ENCODE peak calls at places on chromosomes 16 and 17, in five cellular contexts. One of them, this sample, is unnamed.

GRCh38 chr16:86215979-86216585 is 294.2 kb upstream of the FOXF1 start:
- DNase-seq in BJ: no peak
- DNase-seq in colonic mucosa: no peak
- DNase-seq in tibial artery: no peak
- DNase-seq in cardiac muscle cell: no peak
- DNase-seq in this sample: no peak

GRCh38 chr16:59478806-59479205 is 744.7 kb upstream of the GOT2 start:
- DNase-seq in colonic mucosa: no peak
- DNase-seq in cardiac muscle cell: no peak
- DNase-seq in BJ: no peak
- DNase-seq in tibial artery: no peak
- DNase-seq in this sample: no peak

GRCh38 chr17:36705651-36706436 is 104.5 kb downstream of the MRM1 start:
- DNase-seq in cardiac muscle cell: peak
- DNase-seq in colonic mucosa: peak
- DNase-seq in BJ: no peak
- DNase-seq in tibial artery: no peak
- DNase-seq in this sample: no peak

GRCh38 chr17:38379448-38379847 is 27.8 kb downstream of the SOCS7 start:
- DNase-seq in tibial artery: no peak
- DNase-seq in colonic mucosa: no peak
- DNase-seq in BJ: no peak
- DNase-seq in cardiac muscle cell: no peak
- DNase-seq in this sample: no peak

GRCh38 chr17:81400154-81400938 is 5.1 kb downstream of the BAHCC1 start:
- DNase-seq in cardiac muscle cell: peak
- DNase-seq in tibial artery: no peak
- DNase-seq in colonic mucosa: peak
- DNase-seq in BJ: no peak
- DNase-seq in this sample: no peak

GRCh38 chr17:33055171-33055611 is 63.5 kb downstream of the SPACA3 start:
- DNase-seq in cardiac muscle cell: no peak
- DNase-seq in colonic mucosa: no peak
- DNase-seq in tibial artery: no peak
- DNase-seq in BJ: no peak
- DNase-seq in this sample: no peak

GRCh38 chr17:40329981-40330794 is 21.2 kb downstream of the RARA start:
- DNase-seq in colonic mucosa: no peak
- DNase-seq in BJ: no peak
- DNase-seq in cardiac muscle cell: no peak
- DNase-seq in tibial artery: peak
- DNase-seq in this sample: no peak

GRCh38 chr17:19647697-19648474 is 665 bp upstream of the ALDH3A2 start:
- DNase-seq in BJ: no peak
- DNase-seq in cardiac muscle cell: peak
- DNase-seq in tibial artery: peak
- DNase-seq in colonic mucosa: peak
- DNase-seq in this sample: no peak

GRCh38 chr16:81410643-81411235 is 33.9 kb upstream of the CMIP start:
- DNase-seq in BJ: no peak
- DNase-seq in colonic mucosa: no peak
- DNase-seq in cardiac muscle cell: no peak
- DNase-seq in tibial artery: no peak
- DNase-seq in this sample: no peak

GRCh38 chr16:85192233-85192632 is 80.0 kb upstream of the CIBAR2 start:
- DNase-seq in cardiac muscle cell: no peak
- DNase-seq in colonic mucosa: no peak
- DNase-seq in tibial artery: no peak
- DNase-seq in BJ: no peak
- DNase-seq in this sample: no peak

GRCh38 chr16:75065149-75065807 is 51.3 kb downstream of the LDHD start:
- DNase-seq in BJ: no peak
- DNase-seq in colonic mucosa: peak
- DNase-seq in tibial artery: no peak
- DNase-seq in cardiac muscle cell: no peak
- DNase-seq in this sample: no peak

GRCh38 chr17:77884019-77884418 is 74.5 kb upstream of the TNRC6C start:
- DNase-seq in tibial artery: no peak
- DNase-seq in cardiac muscle cell: peak
- DNase-seq in BJ: no peak
- DNase-seq in colonic mucosa: no peak
- DNase-seq in this sample: no peak

GRCh38 chr17:31581022-31581483 is 189.6 kb downstream of the RAB11FIP4 start:
- DNase-seq in colonic mucosa: no peak
- DNase-seq in cardiac muscle cell: peak
- DNase-seq in BJ: no peak
- DNase-seq in tibial artery: peak
- DNase-seq in this sample: no peak

GRCh38 chr16:53542283-53542682 is 39.3 kb upstream of the AKTIP start:
- DNase-seq in colonic mucosa: no peak
- DNase-seq in cardiac muscle cell: no peak
- DNase-seq in tibial artery: no peak
- DNase-seq in BJ: no peak
- DNase-seq in this sample: no peak

GRCh38 chr17:78802459-78802858 is 20.4 kb upstream of the CYTH1 start:
- DNase-seq in cardiac muscle cell: no peak
- DNase-seq in colonic mucosa: no peak
- DNase-seq in BJ: no peak
- DNase-seq in tibial artery: no peak
- DNase-seq in this sample: no peak

GRCh38 chr16:14286381-14287230 is 215.5 kb downstream of the MRTFB start:
- DNase-seq in cardiac muscle cell: no peak
- DNase-seq in colonic mucosa: peak
- DNase-seq in BJ: no peak
- DNase-seq in tibial artery: no peak
- DNase-seq in this sample: no peak

GRCh38 chr17:58357312-58358297 is 5.6 kb upstream of the SUPT4H1 start:
- DNase-seq in BJ: no peak
- DNase-seq in colonic mucosa: no peak
- DNase-seq in tibial artery: no peak
- DNase-seq in cardiac muscle cell: no peak
- DNase-seq in this sample: no peak

GRCh38 chr17:5418858-5419355 is 555 bp downstream of the NUP88 start:
- DNase-seq in cardiac muscle cell: peak
- DNase-seq in colonic mucosa: peak
- DNase-seq in BJ: no peak
- DNase-seq in tibial artery: no peak
- DNase-seq in this sample: no peak

GRCh38 chr17:1591474-1592090 is 29.0 kb upstream of the PITPNA start:
- DNase-seq in tibial artery: no peak
- DNase-seq in BJ: no peak
- DNase-seq in cardiac muscle cell: no peak
- DNase-seq in colonic mucosa: no peak
- DNase-seq in this sample: no peak

GRCh38 chr17:1588781-1589585 is 26.4 kb upstream of the PITPNA start:
- DNase-seq in BJ: no peak
- DNase-seq in colonic mucosa: no peak
- DNase-seq in cardiac muscle cell: peak
- DNase-seq in tibial artery: no peak
- DNase-seq in this sample: no peak

GRCh38 chr17:1592751-1593629 is 30.4 kb upstream of the PITPNA start:
- DNase-seq in colonic mucosa: peak
- DNase-seq in BJ: no peak
- DNase-seq in cardiac muscle cell: no peak
- DNase-seq in tibial artery: no peak
- DNase-seq in this sample: no peak

GRCh38 chr17:1590747-1591473 is 28.3 kb upstream of the PITPNA start:
- DNase-seq in BJ: no peak
- DNase-seq in cardiac muscle cell: no peak
- DNase-seq in tibial artery: no peak
- DNase-seq in colonic mucosa: no peak
- DNase-seq in this sample: no peak

DNA sequence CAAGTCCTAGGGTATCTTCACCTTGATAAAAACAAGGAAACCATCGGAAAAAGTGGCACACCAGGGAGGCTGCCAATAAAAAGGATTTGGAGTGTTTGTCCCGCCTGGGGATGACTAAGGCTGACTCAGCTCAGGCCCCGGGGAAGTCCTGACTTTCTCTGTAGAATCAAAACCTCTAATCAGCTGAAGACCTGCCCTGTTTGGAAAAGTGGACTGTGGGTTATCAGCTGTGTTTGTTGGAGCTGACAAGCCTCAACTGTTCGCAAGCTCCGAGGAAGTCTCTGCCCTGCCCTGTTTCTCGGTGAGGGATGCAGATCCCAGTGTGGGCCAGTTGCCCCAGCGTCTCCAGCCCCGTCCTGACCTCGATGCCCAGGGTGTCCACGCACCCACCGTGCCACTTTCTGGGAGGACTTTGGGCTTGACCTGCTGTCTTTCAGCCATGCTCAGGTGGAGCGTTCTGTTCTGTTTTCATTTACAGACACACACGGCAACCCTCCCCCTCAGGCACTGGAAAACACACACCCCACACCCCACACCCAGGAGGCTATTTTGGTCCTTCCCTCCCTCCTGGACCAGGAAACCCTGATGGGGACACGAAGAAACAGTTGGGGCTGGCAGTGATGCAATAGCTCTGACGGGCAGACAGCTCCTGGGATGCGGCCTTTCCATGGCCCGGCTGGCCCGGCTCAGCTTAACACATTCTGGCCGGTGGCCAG is 27.6 kb upstream of the PITPNA start:
- DNase-seq in BJ: peak
- DNase-seq in colonic mucosa: peak
- DNase-seq in cardiac muscle cell: peak
- DNase-seq in tibial artery: peak
- DNase-seq in this sample: peak
- H3K4me3 ChIP-seq in BJ: no peak
- H3K4me3 ChIP-seq in colonic mucosa: no peak
- H3K4me3 ChIP-seq in cardiac muscle cell: no peak
- H3K4me3 ChIP-seq in tibial artery: peak
- H3K4me3 ChIP-seq in this sample: peak

DNA sequence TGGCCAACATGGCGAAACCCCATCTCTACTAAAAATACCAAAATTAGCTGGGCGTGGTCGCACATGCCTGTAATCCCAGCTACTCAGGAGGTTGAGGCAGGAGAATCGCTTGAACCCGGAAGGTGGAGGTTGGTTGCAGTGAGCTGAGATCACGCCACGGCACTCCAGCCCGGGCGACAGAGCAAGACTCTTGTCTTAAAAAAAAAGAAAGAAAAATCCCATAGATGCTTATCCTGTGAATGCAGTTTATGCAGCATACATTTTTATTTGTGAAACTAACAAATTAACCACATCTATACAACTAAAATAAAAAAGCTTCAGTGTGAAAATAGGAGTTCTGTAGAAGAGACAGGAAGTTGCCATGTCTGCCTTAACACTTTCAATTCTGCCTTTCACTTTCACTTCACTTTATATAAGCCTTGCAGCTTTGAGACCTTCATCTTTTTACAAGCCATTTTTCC is 7.1 kb downstream of the IGSF6 start:
- DNase-seq in tibial artery: no peak
- DNase-seq in cardiac muscle cell: peak
- DNase-seq in colonic mucosa: no peak
- DNase-seq in BJ: no peak
- DNase-seq in this sample: no peak
- H3K4me3 ChIP-seq in tibial artery: peak
- H3K4me3 ChIP-seq in cardiac muscle cell: no peak
- H3K4me3 ChIP-seq in colonic mucosa: peak
- H3K4me3 ChIP-seq in BJ: no peak
- H3K4me3 ChIP-seq in this sample: no peak

GRCh38 chr17:46013502-46014165 is 14.6 kb downstream of the STH start:
- DNase-seq in BJ: peak
- DNase-seq in cardiac muscle cell: peak
- DNase-seq in tibial artery: no peak
- DNase-seq in colonic mucosa: no peak
- DNase-seq in this sample: peak
- H3K4me3 ChIP-seq in BJ: no peak
- H3K4me3 ChIP-seq in cardiac muscle cell: no peak
- H3K4me3 ChIP-seq in tibial artery: no peak
- H3K4me3 ChIP-seq in colonic mucosa: no peak
- H3K4me3 ChIP-seq in this sample: no peak

DNA sequence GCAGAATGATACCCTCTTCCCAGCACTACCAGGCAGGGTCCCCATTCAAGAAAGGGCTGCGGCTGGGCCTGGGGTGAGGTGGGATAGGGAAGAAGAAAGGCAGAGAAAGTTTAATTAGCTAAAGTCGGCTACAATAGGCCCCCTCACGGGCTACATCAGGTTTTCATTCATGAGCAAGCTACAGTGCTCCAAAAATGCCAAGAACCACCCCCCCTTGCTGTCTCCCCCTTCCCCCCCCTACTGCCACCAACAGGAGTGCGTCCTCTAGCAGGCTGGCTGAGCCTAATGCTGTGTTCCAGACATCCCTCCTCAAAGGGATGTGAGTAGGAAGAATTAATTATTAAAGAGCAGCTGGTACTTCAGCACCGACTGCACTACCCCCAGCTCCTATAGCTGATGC is 2.2 kb downstream of the HDAC5 start:
- DNase-seq in tibial artery: no peak
- DNase-seq in BJ: no peak
- DNase-seq in colonic mucosa: no peak
- DNase-seq in cardiac muscle cell: no peak
- DNase-seq in this sample: no peak
- H3K4me3 ChIP-seq in tibial artery: peak
- H3K4me3 ChIP-seq in BJ: no peak
- H3K4me3 ChIP-seq in colonic mucosa: no peak
- H3K4me3 ChIP-seq in cardiac muscle cell: peak
- H3K4me3 ChIP-seq in this sample: no peak

GRCh38 chr17:49225554-49226236 is 4.9 kb downstream of the PHOSPHO1 start:
- DNase-seq in cardiac muscle cell: no peak
- DNase-seq in colonic mucosa: no peak
- DNase-seq in BJ: no peak
- DNase-seq in tibial artery: no peak
- DNase-seq in this sample: no peak

GRCh38 chr17:49223168-49223516 is 7.4 kb downstream of the PHOSPHO1 start:
- DNase-seq in BJ: no peak
- DNase-seq in colonic mucosa: no peak
- DNase-seq in tibial artery: no peak
- DNase-seq in cardiac muscle cell: no peak
- DNase-seq in this sample: no peak

GRCh38 chr17:49224198-49224996 is 6.2 kb downstream of the PHOSPHO1 start:
- DNase-seq in BJ: no peak
- DNase-seq in cardiac muscle cell: no peak
- DNase-seq in colonic mucosa: no peak
- DNase-seq in tibial artery: no peak
- DNase-seq in this sample: no peak

GRCh38 chr17:49224997-49225337 is 5.6 kb downstream of the PHOSPHO1 start:
- DNase-seq in tibial artery: no peak
- DNase-seq in cardiac muscle cell: no peak
- DNase-seq in colonic mucosa: no peak
- DNase-seq in BJ: no peak
- DNase-seq in this sample: no peak

GRCh38 chr17:49223517-49224197 is 6.9 kb downstream of the PHOSPHO1 start:
- DNase-seq in cardiac muscle cell: peak
- DNase-seq in tibial artery: no peak
- DNase-seq in colonic mucosa: peak
- DNase-seq in BJ: no peak
- DNase-seq in this sample: no peak
- H3K4me3 ChIP-seq in cardiac muscle cell: no peak
- H3K4me3 ChIP-seq in tibial artery: peak
- H3K4me3 ChIP-seq in colonic mucosa: peak
- H3K4me3 ChIP-seq in BJ: no peak
- H3K4me3 ChIP-seq in this sample: no peak

DNA sequence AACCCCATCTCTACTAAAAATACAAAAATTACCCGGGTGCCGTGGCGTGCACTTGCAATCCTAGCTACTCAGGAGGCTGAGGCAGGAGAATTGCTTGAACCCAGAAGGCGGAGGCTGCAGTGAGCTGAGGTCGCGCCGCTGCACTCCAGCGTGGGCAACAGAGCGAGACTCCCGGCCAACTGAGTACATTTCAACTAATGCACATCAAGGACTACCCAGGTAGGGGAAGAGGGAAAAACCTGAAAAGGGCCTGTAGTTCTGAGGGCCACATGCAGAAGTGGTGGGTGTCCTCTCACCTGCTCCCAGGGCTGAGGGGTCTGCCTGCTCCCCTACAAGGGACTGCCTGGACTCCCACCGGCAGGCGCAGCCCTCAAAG is 584 bp upstream of the SLC16A5 start:
- DNase-seq in tibial artery: no peak
- DNase-seq in colonic mucosa: no peak
- DNase-seq in cardiac muscle cell: no peak
- DNase-seq in BJ: no peak
- DNase-seq in this sample: no peak
- H3K4me3 ChIP-seq in tibial artery: peak
- H3K4me3 ChIP-seq in colonic mucosa: peak
- H3K4me3 ChIP-seq in cardiac muscle cell: peak
- H3K4me3 ChIP-seq in BJ: peak
- H3K4me3 ChIP-seq in this sample: peak